ENCODE peak calls at places on chromosomes 2 and 18, in nine cellular contexts. L is fibroblast of the conjunctiva, W is germinal center, G is EL, O is NCI-H1105, N is upper lobe of right lung, F is endothelial cell, B is cardiac fibroblast, R is HT-29. J is an unnamed sample.

GRCh38 chr2:118443596-118443995 is 355.3 kb downstream of the INSIG2 start:
- DNase-seq in L (peak; percentile 24), W (no peak), G (peak; percentile 1), O (no peak), N (no peak), F (no peak), B (peak; percentile 22), R (peak; percentile 39), J (peak; percentile 50)

GRCh38 chr2:57882895-57883515 is 163.6 kb upstream of the VRK2 start:
- DNase-seq in L (no peak), W (no peak), G (no peak), O (no peak), N (no peak), F (no peak), B (peak; percentile 7), R (no peak), J (no peak)

GRCh38 chr2:220556658-220557057 is 929.2 kb downstream of the SLC4A3 start:
- DNase-seq in L (no peak), W (no peak), G (peak; percentile 75), O (no peak), N (no peak), F (no peak), B (peak; percentile 30), R (no peak), J (no peak)

GRCh38 chr2:197904446-197904845 is 100.1 kb downstream of the PLCL1 start:
- DNase-seq in L (no peak), W (no peak), G (no peak), O (no peak), N (no peak), F (no peak), B (no peak), R (no peak), J (no peak)

GRCh38 chr2:180289627-180290026 is 282.5 kb upstream of the CWC22 start:
- DNase-seq in L (no peak), W (no peak), G (no peak), O (no peak), N (no peak), F (no peak), B (no peak), R (peak; percentile 16), J (peak; percentile 68)

GRCh38 chr2:209685963-209686362 is 85.7 kb upstream of the UNC80 start:
- DNase-seq in L (no peak), W (no peak), G (no peak), O (no peak), N (no peak), F (no peak), B (peak; percentile 5), R (no peak), J (no peak)

GRCh38 chr2:5985551-5986229 is 293.5 kb downstream of the SOX11 start:
- DNase-seq in L (no peak), W (no peak), G (no peak), O (no peak), N (no peak), F (no peak), B (no peak), R (no peak), J (no peak)

GRCh38 chr2:9556121-9556869 is 665 bp upstream of the ADAM17 start:
- DNase-seq in L (no peak), W (no peak), G (peak; percentile 26), O (no peak), N (no peak), F (no peak), B (no peak), R (peak; percentile 42), J (no peak)

GRCh38 chr2:106332054-106332453 is 136.2 kb downstream of the RGPD3 start:
- DNase-seq in L (no peak), W (no peak), G (no peak), O (no peak), N (no peak), F (no peak), B (no peak), R (no peak), J (peak; percentile 66)

GRCh38 chr2:24643051-24643450 is 150.1 kb downstream of the PTRHD1 start:
- DNase-seq in L (no peak), W (no peak), G (no peak), O (no peak), N (no peak), F (no peak), B (peak; percentile 16), R (no peak), J (no peak)

GRCh38 chr2:152924722-152925121 is 206.3 kb downstream of the ARL6IP6 start:
- DNase-seq in L (no peak), W (no peak), G (no peak), O (no peak), N (peak; percentile 72), F (no peak), B (no peak), R (no peak), J (no peak)

GRCh38 chr2:53490659-53491058 is 276.9 kb upstream of the CHAC2 start:
- DNase-seq in L (no peak), W (no peak), G (no peak), O (peak; percentile 72), N (no peak), F (no peak), B (peak; percentile 7), R (no peak), J (no peak)

GRCh38 chr2:217283505-217283904 is 423.6 kb upstream of the TNP1 start:
- DNase-seq in L (peak; percentile 34), W (no peak), G (no peak), O (no peak), N (no peak), F (no peak), B (no peak), R (no peak), J (no peak)

GRCh38 chr2:235043762-235044500 is 92.1 kb downstream of the SH3BP4 start:
- DNase-seq in L (no peak), W (peak; percentile 12), G (no peak), O (no peak), N (peak; percentile 79), F (no peak), B (no peak), R (no peak), J (no peak)

GRCh38 chr2:157473585-157473984 is 29.7 kb upstream of the CYTIP start:
- DNase-seq in L (no peak), W (peak; percentile 14), G (peak; percentile 26), O (no peak), N (no peak), F (no peak), B (no peak), R (no peak), J (no peak)

GRCh38 chr2:95014126-95014708 is 11.3 kb upstream of the MAL start:
- DNase-seq in L (no peak), W (no peak), G (no peak), O (no peak), N (peak; percentile 51), F (no peak), B (no peak), R (no peak), J (no peak)

GRCh38 chr2:182890773-182891381 is 24.4 kb upstream of the FRZB start:
- DNase-seq in L (no peak), W (no peak), G (no peak), O (no peak), N (no peak), F (no peak), B (no peak), R (no peak), J (peak; percentile 80)

GRCh38 chr18:32754508-32755263 is 18.1 kb downstream of the KLHL14 start:
- DNase-seq in L (no peak), W (no peak), G (no peak), O (no peak), N (no peak), F (no peak), B (no peak), R (no peak), J (no peak)

GRCh38 chr2:98869868-98870267 is 66.2 kb downstream of the CRACDL start:
- DNase-seq in L (no peak), W (no peak), G (no peak), O (peak; percentile 97), N (peak; percentile 92), F (no peak), B (no peak), R (peak; percentile 72), J (no peak)